ENCODE peak calls at places on chromosomes 1 and 21, in four cellular contexts. K, I, R and O are unnamed samples.

GRCh38 chr1:217090073-217090911 is 367.1 kb upstream of the ESRRG start:
- DNase-seq in I (no peak), K (no peak), R (no peak), O (no peak)

GRCh38 chr1:228101994-228102790 is 933 bp downstream of the C1orf35 start:
- DNase-seq in R (peak; percentile 77), K (no peak), I (no peak), O (peak; percentile 64)

GRCh38 chr1:153525088-153525713 is 10.6 kb downstream of the S100A6 start:
- DNase-seq in R (no peak), I (no peak), K (peak; percentile 60), O (peak; percentile 21)

GRCh38 chr1:180193371-180194047 is 36.6 kb upstream of the LHX4 start:
- DNase-seq in R (no peak), K (no peak), I (no peak), O (no peak)

GRCh38 chr1:159339517-159339916 is 37.4 kb downstream of the FCER1A start:
- DNase-seq in R (no peak), K (no peak), I (no peak), O (no peak)

GRCh38 chr1:1345860-1346500 is 3.2 kb downstream of the DVL1 start:
- DNase-seq in R (no peak), I (no peak), K (no peak), O (no peak)

GRCh38 chr1:102628008-102628736 is 480.1 kb downstream of the COL11A1 start:
- DNase-seq in I (no peak), K (no peak), R (no peak), O (no peak)

GRCh38 chr1:175089319-175089718 is 21.7 kb downstream of the TNN start:
- DNase-seq in R (no peak), K (no peak), I (no peak), O (no peak)

GRCh38 chr1:37498872-37499617 is 15.5 kb downstream of the MEAF6 start:
- DNase-seq in I (no peak), R (no peak), K (peak; percentile 70), O (peak; percentile 78)

GRCh38 chr21:45016491-45017375 is 57.6 kb upstream of the ADARB1 start:
- DNase-seq in I (no peak), R (no peak), K (no peak), O (no peak)

GRCh38 chr1:234643111-234643849 is 33.3 kb upstream of the IRF2BP2 start:
- DNase-seq in I (no peak), K (no peak), R (no peak), O (no peak)

GRCh38 chr1:45266151-45266801 is 59.9 kb upstream of the ZSWIM5 start:
- DNase-seq in I (no peak), K (peak; percentile 91), R (no peak), O (peak; percentile 97)

GRCh38 chr1:58783090-58783992 is 506 bp downstream of the JUN start:
- DNase-seq in I (no peak), K (peak; percentile 52), R (peak; percentile 45), O (peak; percentile 63)

GRCh38 chr1:33086384-33086850 is 5.5 kb downstream of the AZIN2 start:
- DNase-seq in R (peak; percentile 56), I (peak; percentile 5), K (peak; percentile 78), O (peak; percentile 77)

GRCh38 chr21:21387891-21388290 is 389.7 kb downstream of the NCAM2 start:
- DNase-seq in I (no peak), R (no peak), K (no peak), O (no peak)

GRCh38 chr1:166159656-166160055 is 7.1 kb downstream of the FAM78B start:
- DNase-seq in I (no peak), K (no peak), R (no peak), O (no peak)

GRCh38 chr1:240171907-240172306 is 80.2 kb downstream of the FMN2 start:
- DNase-seq in I (no peak), K (no peak), R (no peak), O (no peak)

GRCh38 chr1:198497326-198498220 is 42.9 kb downstream of the ATP6V1G3 start:
- DNase-seq in R (no peak), I (no peak), K (peak; percentile 80), O (peak; percentile 47)

GRCh38 chr21:34613679-34614442 is 1.1 kb downstream of the RCAN1 start:
- DNase-seq in R (peak; percentile 36), K (peak; percentile 7), I (no peak), O (peak; percentile 18)

GRCh38 chr21:34611528-34611927 is 3.4 kb downstream of the RCAN1 start:
- DNase-seq in I (no peak), K (no peak), R (no peak), O (no peak)

GRCh38 chr21:34612056-34612455 is 2.9 kb downstream of the RCAN1 start:
- DNase-seq in K (no peak), I (no peak), R (no peak), O (no peak)

GRCh38 chr21:34614443-34614692 is 545 bp downstream of the RCAN1 start:
- DNase-seq in R (peak; percentile 72), I (no peak), K (no peak), O (no peak)

DNA sequence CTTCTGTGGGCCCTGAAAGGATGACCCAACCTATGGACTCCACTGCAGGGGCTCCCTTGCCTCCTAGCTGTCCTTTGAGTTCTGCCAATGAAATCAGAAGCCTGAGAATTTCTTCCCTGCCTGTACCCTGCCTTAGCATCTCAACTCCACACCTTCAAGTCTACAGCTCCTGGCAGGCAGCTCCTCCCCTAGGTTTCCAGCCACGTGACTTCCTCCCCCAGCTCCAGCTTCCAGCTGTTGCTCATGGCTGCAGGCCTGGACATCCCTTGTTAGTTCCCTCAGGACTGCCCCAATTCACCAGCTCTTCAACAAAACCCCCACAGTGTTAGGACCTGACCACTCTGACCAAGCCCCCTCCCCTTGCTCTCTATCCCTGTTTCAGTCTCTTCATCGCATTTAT is 2.4 kb downstream of the RCAN1 start:
- DNase-seq in R (no peak), K (no peak), I (no peak), O (no peak)
- TF ChIP-seq FOS in R (no peak), K (no peak), I (no peak), O (no peak)

GRCh38 chr1:54153548-54154439 is 994 bp upstream of the CDCP2 start:
- DNase-seq in K (peak; percentile 65), R (no peak), I (no peak), O (no peak)
- TF ChIP-seq FOS in K (no peak), R (no peak), I (no peak), O (no peak)

GRCh38 chr1:111481387-111482221 is 7.8 kb downstream of the C1orf162 start:
- DNase-seq in R (peak; percentile 70), I (peak; percentile 48), K (peak; percentile 66), O (peak; percentile 62)

GRCh38 chr1:111480682-111481081 is 6.9 kb downstream of the C1orf162 start:
- DNase-seq in R (no peak), K (no peak), I (no peak), O (no peak)

GRCh38 chr1:111484391-111484790 is 10.6 kb downstream of the C1orf162 start:
- DNase-seq in I (no peak), R (no peak), K (no peak), O (no peak)

GRCh38 chr1:111486431-111486830 is 12.6 kb downstream of the C1orf162 start:
- DNase-seq in R (no peak), I (no peak), K (no peak), O (no peak)

DNA sequence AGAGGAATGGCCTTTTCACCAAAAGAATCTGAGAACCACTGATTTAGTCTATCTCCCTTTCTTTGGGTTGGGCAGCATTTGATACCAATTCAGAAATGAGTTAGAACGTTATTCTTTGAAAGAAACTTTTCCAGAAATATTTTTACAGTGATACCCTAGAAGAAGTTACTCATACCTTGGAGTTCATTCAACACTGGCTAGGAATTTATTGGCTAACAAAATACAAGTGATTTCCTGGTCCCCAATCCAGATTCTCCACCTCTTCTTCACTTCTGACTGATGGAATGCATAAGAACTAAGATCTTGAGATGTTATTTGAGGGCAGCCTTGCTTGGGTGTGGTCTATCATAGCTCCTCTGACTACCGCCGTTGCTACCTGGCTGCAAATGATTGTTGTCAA is 9.4 kb downstream of the C1orf162 start:
- DNase-seq in I (no peak), R (no peak), K (peak; percentile 43), O (no peak)
- TF ChIP-seq FOS in I (no peak), R (no peak), K (no peak), O (no peak)

DNA sequence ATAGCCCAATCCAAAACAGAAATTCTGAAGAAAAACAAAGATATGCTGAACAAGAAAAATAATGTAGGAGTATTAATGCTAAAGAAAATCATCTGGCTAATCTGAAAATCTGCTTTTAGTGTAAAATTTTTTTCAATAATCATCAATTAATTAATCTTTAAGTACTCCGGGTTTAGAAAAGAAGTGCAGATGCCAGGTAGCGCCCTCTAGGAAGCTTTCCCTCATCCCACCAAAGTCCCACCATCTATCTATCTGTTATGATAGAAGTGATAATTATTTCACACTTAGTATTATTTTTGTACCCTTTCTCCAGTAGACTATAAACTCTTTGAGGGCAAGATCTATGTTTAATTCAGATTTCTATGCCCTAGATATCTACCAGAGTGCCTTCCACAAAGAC is 240.3 kb downstream of the AKT3 start:
- DNase-seq in K (no peak), I (no peak), R (no peak), O (no peak)
- TF ChIP-seq FOS in K (no peak), I (no peak), R (no peak), O (no peak)

GRCh38 chr1:6209661-6210605 is 4.0 kb downstream of the RNF207 start:
- DNase-seq in K (no peak), I (no peak), R (peak; percentile 42), O (no peak)

GRCh38 chr1:6208723-6209660 is 3.1 kb downstream of the RNF207 start:
- DNase-seq in I (no peak), K (peak; percentile 42), R (peak; percentile 79), O (peak; percentile 57)

GRCh38 chr1:6211731-6212130 is 5.8 kb downstream of the RNF207 start:
- DNase-seq in K (no peak), R (no peak), I (no peak), O (no peak)

GRCh38 chr1:6210606-6211355 is 4.9 kb downstream of the RNF207 start:
- DNase-seq in I (no peak), K (no peak), R (no peak), O (no peak)

DNA sequence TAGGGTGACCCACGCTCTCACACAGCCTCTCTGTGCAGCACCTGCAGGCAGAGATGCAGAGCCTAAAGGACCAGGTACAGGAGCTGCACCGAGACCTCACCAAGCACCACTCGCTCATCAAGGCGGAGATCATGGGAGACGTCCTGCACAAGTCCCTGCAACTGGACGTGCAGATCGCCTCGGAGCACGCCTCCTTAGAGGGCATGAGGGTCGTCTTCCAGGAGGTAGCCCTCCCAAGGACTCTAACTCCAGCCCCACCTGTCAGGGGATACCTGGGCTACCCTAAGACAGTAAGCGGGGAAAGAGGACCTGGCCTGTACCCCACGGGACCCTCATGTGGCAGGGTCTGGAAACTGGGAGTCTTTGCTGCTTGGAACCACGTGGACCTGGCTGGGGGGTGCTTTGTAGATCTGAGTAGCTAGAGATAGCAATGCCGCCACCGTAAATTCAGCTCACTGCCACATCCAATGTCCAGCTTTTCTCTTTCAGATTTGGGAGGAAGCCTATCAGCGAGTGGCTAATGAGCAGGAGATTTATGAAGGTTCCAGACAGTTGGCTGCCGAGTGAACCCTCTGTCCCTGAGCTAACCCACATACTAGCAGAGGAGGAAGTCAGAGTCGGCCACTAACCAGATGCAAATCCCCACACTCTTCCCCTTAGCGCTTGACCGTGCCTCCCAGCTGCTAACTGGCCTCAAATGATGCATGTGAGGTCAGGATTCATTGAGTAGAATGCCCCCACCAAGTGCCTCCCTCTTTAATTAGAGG is 6.5 kb downstream of the RNF207 start:
- DNase-seq in R (no peak), I (no peak), K (no peak), O (no peak)
- TF ChIP-seq FOS in R (no peak), I (no peak), K (no peak), O (no peak)

DNA sequence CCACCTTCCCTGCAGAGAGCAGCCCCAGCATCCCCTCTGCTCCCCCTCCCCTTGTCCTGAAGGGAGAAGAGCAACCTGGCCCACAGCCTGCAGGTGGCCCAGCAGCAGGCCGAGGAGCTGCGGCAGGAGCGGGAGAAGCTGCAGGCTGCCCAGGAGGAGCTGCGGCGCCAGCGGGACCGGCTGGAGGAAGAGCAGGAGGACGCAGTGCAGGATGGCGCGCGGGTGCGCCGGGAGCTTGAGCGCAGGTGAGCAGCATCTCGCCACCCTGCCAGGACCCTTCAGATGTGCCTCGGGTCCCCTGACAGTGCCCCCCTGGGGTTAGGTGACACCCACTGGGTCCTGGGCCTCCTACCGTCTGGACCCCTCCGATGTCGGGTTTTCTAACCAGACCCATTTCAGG is 22.3 kb downstream of the CROCC start:
- DNase-seq in I (no peak), R (no peak), K (no peak), O (no peak)
- TF ChIP-seq FOS in I (no peak), R (no peak), K (no peak), O (no peak)